ENCODE peak calls at places on chromosomes 3 and 15, in ten cellular contexts. W is Calu3; E is cerebellar cortex; S is cardiac fibroblast; Z is lung microvascular endothelial cell; H is NCI-H187; L is upper lobe of right lung; F is activated naive CD4-positive, alpha-beta T cell treated with Interleukin-2 at 50 U/mL for 16 hours; T is AG04449; X is heart left ventricle. J is an unnamed sample.

GRCh38 chr3:192881159-192881786 is 36.4 kb downstream of the MB21D2 start:
- DNase-seq in W (no peak), E (no peak), S (no peak), Z (no peak), H (no peak), L (no peak), F (no peak), T (no peak), X (no peak), J (no peak)

GRCh38 chr15:49901867-49902775 is 216.9 kb downstream of the ATP8B4 start:
- DNase-seq in W (no peak), E (no peak), S (peak), Z (no peak), H (no peak), L (no peak), F (no peak), T (no peak), X (no peak), J (peak)

GRCh38 chr15:56672721-56673120 is 60.6 kb downstream of the ZNF280D start:
- DNase-seq in W (no peak), E (no peak), S (peak), Z (no peak), H (no peak), L (no peak), F (no peak), T (peak), X (no peak), J (no peak)

GRCh38 chr3:65545429-65545828 is 493.3 kb downstream of the MAGI1 start:
- DNase-seq in W (no peak), E (no peak), S (peak), Z (no peak), H (no peak), L (no peak), F (no peak), T (peak), X (no peak), J (no peak)

GRCh38 chr15:37101634-37102314 is 1.4 kb upstream of the MEIS2 start:
- DNase-seq in W (peak), E (peak), S (peak), Z (peak), H (peak), L (peak), F (no peak), T (no peak), X (peak), J (peak)

GRCh38 chr3:157443873-157444770 is 7.5 kb downstream of the PTX3 start:
- DNase-seq in W (no peak), E (no peak), S (peak), Z (no peak), H (no peak), L (no peak), F (no peak), T (no peak), X (no peak), J (no peak)

GRCh38 chr3:108089544-108089943 is 1.3 kb downstream of the CD47 start:
- DNase-seq in W (no peak), E (peak), S (peak), Z (no peak), H (no peak), L (no peak), F (no peak), T (no peak), X (no peak), J (no peak)

GRCh38 chr3:88041005-88041404 is 17.8 kb downstream of the CGGBP1 start:
- DNase-seq in W (no peak), E (no peak), S (no peak), Z (no peak), H (no peak), L (no peak), F (no peak), T (no peak), X (no peak), J (no peak)

GRCh38 chr3:15611018-15611417 is 9.5 kb downstream of the BTD start:
- DNase-seq in W (no peak), E (no peak), S (no peak), Z (no peak), H (no peak), L (no peak), F (no peak), T (no peak), X (no peak), J (no peak)

GRCh38 chr3:101779808-101780366 is 876 bp downstream of the NXPE3 start:
- DNase-seq in W (no peak), E (no peak), S (peak), Z (peak), H (no peak), L (no peak), F (no peak), T (no peak), X (peak), J (no peak)

GRCh38 chr15:75201609-75202250 is at the start of gene C15orf39:
- DNase-seq in W (peak), E (peak), S (peak), Z (peak), H (no peak), L (peak), F (peak), T (no peak), X (peak), J (peak)

GRCh38 chr3:193984378-193984777 is 151.6 kb upstream of the HES1 start:
- DNase-seq in W (no peak), E (no peak), S (no peak), Z (peak), H (no peak), L (no peak), F (no peak), T (no peak), X (no peak), J (no peak)

GRCh38 chr3:194276768-194277546 is 74.2 kb downstream of the CPN2 start:
- DNase-seq in W (no peak), E (peak), S (peak), Z (peak), H (no peak), L (peak), F (no peak), T (no peak), X (peak), J (no peak)

GRCh38 chr3:108287146-108287545 is 9.2 kb upstream of the HHLA2 start:
- DNase-seq in W (no peak), E (no peak), S (no peak), Z (no peak), H (no peak), L (no peak), F (no peak), T (no peak), X (no peak), J (no peak)

GRCh38 chr3:141795719-141796435 is 32.7 kb downstream of the GRK7 start:
- DNase-seq in W (no peak), E (no peak), S (peak), Z (no peak), H (peak), L (peak), F (peak), T (no peak), X (peak), J (no peak)

GRCh38 chr3:36989568-36989967 is 3.4 kb downstream of the EPM2AIP1 start:
- DNase-seq in W (no peak), E (no peak), S (no peak), Z (no peak), H (no peak), L (no peak), F (no peak), T (no peak), X (no peak), J (no peak)

GRCh38 chr3:100364421-100364820 is 29.9 kb downstream of the NIT2 start:
- DNase-seq in W (no peak), E (no peak), S (no peak), Z (no peak), H (no peak), L (no peak), F (no peak), T (no peak), X (no peak), J (no peak)

GRCh38 chr15:41648770-41649169 is 11.4 kb upstream of the MGA start:
- DNase-seq in W (no peak), E (no peak), S (peak), Z (no peak), H (no peak), L (no peak), F (no peak), T (no peak), X (no peak), J (no peak)

GRCh38 chr3:187041362-187042061 is 97.8 kb downstream of the RPL39L start:
- DNase-seq in W (no peak), E (no peak), S (peak), Z (peak), H (no peak), L (no peak), F (peak), T (no peak), X (no peak), J (no peak)

GRCh38 chr15:58459562-58459961 is 27.8 kb downstream of the LIPC start:
- DNase-seq in W (no peak), E (no peak), S (no peak), Z (peak), H (no peak), L (no peak), F (no peak), T (no peak), X (peak), J (no peak)

GRCh38 chr3:29683306-29683993 is 402.6 kb downstream of the RBMS3 start:
- DNase-seq in W (no peak), E (no peak), S (peak), Z (peak), H (no peak), L (no peak), F (no peak), T (no peak), X (no peak), J (no peak)

GRCh38 chr3:10983219-10983916 is 9.2 kb upstream of the SLC6A1 start:
- DNase-seq in W (peak), E (peak), S (peak), Z (peak), H (no peak), L (no peak), F (peak), T (no peak), X (no peak), J (no peak)

GRCh38 chr3:16849240-16849639 is 35.5 kb upstream of the PLCL2 start:
- DNase-seq in W (peak), E (peak), S (peak), Z (peak), H (no peak), L (peak), F (peak), T (no peak), X (peak), J (peak)

GRCh38 chr3:98982336-98982735 is 80.8 kb upstream of the DCBLD2 start:
- DNase-seq in W (no peak), E (no peak), S (no peak), Z (no peak), H (no peak), L (no peak), F (no peak), T (no peak), X (no peak), J (no peak)

GRCh38 chr3:129015388-129016105 is 14.4 kb downstream of the EFCC1 start:
- DNase-seq in W (no peak), E (no peak), S (no peak), Z (peak), H (no peak), L (no peak), F (peak), T (no peak), X (peak), J (no peak)

GRCh38 chr3:2198880-2199279 is 100.2 kb downstream of the CNTN4 start:
- DNase-seq in W (no peak), E (peak), S (no peak), Z (no peak), H (no peak), L (no peak), F (no peak), T (no peak), X (no peak), J (no peak)

GRCh38 chr3:107218864-107219269 is 158.4 kb upstream of the CCDC54 start:
- DNase-seq in W (no peak), E (no peak), S (peak), Z (peak), H (no peak), L (no peak), F (no peak), T (no peak), X (no peak), J (no peak)

GRCh38 chr15:60101416-60101815 is 97.3 kb downstream of the FOXB1 start:
- DNase-seq in W (no peak), E (no peak), S (no peak), Z (no peak), H (no peak), L (no peak), F (no peak), T (no peak), X (no peak), J (no peak)

GRCh38 chr15:68638953-68639500 is 60.2 kb downstream of the CORO2B start:
- DNase-seq in W (no peak), E (no peak), S (peak), Z (no peak), H (no peak), L (peak), F (no peak), T (peak), X (no peak), J (no peak)

GRCh38 chr3:133899309-133899708 is 3.6 kb upstream of the RAB6B start:
- DNase-seq in W (no peak), E (no peak), S (no peak), Z (no peak), H (no peak), L (no peak), F (no peak), T (no peak), X (no peak), J (no peak)

GRCh38 chr3:53804697-53805462 is 41.3 kb downstream of the CHDH start:
- DNase-seq in W (peak), E (no peak), S (peak), Z (no peak), H (no peak), L (peak), F (no peak), T (peak), X (no peak), J (no peak)

J was measured in putamen.